ENCODE peak calls at places on chromosomes 2 and 18, in five cellular contexts. Z is OCI-LY7, U is heart right ventricle, T is spleen, O is fibroblast of lung. B is an unnamed sample. For H3K9me3, the result is how much of the 10 kb centered on the place peaks cover.

GRCh38 chr2:129605654-129606053 is 373.8 kb upstream of the RAB6C start:
- DNase-seq in U (no peak), Z (no peak), T (no peak), O (no peak), B (no peak)

GRCh38 chr2:159585607-159586006 is 30.7 kb downstream of the BAZ2B start:
- DNase-seq in T (no peak), U (no peak), O (no peak), Z (no peak), B (no peak)

GRCh38 chr2:216426166-216426777 is 14.0 kb downstream of the SMARCAL1 start:
- DNase-seq in T (no peak), U (no peak), O (peak), Z (no peak), B (no peak)

GRCh38 chr2:223900531-223900930 is 44.6 kb downstream of the WDFY1 start:
- DNase-seq in Z (no peak), T (no peak), O (no peak), U (no peak), B (no peak)

GRCh38 chr18:46428368-46428767 is 228.7 kb downstream of the LOXHD1 start:
- DNase-seq in O (no peak), T (no peak), U (no peak), Z (no peak), B (no peak)

GRCh38 chr2:107984667-107985066 is 1.7 kb upstream of the SLC5A7 start:
- DNase-seq in O (no peak), Z (no peak), U (no peak), T (no peak), B (no peak)

GRCh38 chr2:56008661-56009411 is 85.3 kb upstream of the EFEMP1 start:
- DNase-seq in T (no peak), U (peak), O (peak), Z (peak), B (no peak)

GRCh38 chr2:224086226-224086911 is 47.3 kb upstream of the SERPINE2 start:
- DNase-seq in U (no peak), T (no peak), Z (no peak), O (peak), B (no peak)

GRCh38 chr18:70827632-70828031 is 538.8 kb downstream of the SOCS6 start:
- DNase-seq in Z (no peak), O (no peak), T (no peak), U (no peak), B (no peak)

GRCh38 chr18:70826571-70826970 is 537.7 kb downstream of the SOCS6 start:
- DNase-seq in T (no peak), U (no peak), Z (no peak), O (no peak), B (no peak)

DNA sequence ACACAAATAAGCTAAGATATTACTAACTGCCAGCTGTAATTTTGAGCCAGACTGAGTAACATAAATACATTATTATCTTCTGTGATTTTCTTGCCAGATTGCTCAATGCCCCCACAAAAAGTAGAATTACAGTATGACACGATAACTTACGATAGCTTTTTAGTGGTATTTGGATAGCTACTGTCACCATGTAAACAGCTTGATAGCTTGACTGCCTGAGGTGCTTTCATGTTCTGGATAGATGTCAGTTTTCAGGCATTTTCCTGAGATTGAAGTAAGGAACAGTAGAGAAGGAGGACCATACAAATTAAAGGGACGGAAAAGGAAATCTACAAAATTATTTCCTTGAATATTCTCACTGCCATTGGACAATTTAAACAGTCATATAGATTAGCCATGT is 533.3 kb downstream of the SOCS6 start:
- DNase-seq in T (no peak), Z (no peak), U (no peak), O (no peak), B (no peak)
- H3K9me3 ChIP-seq in T (under half), Z (under half), U (under half), O (under half), B (under half)

GRCh38 chr2:118239284-118239683 is 151.0 kb downstream of the INSIG2 start:
- DNase-seq in Z (no peak), U (no peak), T (no peak), O (no peak), B (no peak)

GRCh38 chr2:118241128-118241527 is 152.9 kb downstream of the INSIG2 start:
- DNase-seq in U (no peak), Z (no peak), O (no peak), T (no peak), B (no peak)

GRCh38 chr2:118240276-118240675 is 152.0 kb downstream of the INSIG2 start:
- DNase-seq in T (no peak), U (no peak), Z (no peak), O (no peak), B (no peak)

GRCh38 chr2:118242216-118242615 is 153.9 kb downstream of the INSIG2 start:
- DNase-seq in U (no peak), T (no peak), Z (no peak), O (peak), B (no peak)

GRCh38 chr2:118237451-118237850 is 149.2 kb downstream of the INSIG2 start:
- DNase-seq in T (no peak), U (no peak), Z (no peak), O (no peak), B (no peak)
- TF ChIP-seq CTCF in T (no peak), U (no peak), Z (no peak), O (no peak), B (no peak)

DNA sequence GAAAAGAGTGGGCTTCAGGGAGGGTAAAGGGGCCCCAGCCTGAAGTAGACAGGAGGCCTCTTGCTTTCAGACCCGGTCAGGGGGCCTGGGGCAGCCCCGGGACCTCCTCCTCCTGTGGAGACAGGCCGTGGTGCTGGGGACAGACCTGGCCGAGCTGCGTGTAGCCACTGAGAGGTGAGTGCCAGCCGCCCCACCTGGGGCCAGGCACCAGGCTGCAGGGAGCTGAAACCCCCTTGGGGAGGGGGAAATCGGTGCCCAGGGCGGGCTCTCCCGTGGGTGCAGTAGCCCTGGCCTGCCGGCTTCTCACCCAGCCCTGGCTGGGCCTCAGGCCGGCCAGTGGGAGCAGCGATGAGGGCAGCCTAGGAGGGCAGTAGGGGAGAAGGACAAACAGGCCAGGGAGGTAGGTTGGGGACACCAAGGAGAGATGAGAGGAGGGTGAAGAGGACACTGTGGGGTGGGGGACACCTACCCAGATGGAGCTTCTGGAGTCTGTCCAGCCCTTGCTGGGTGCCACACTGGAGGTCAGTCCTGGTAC is 24.0 kb downstream of the CROCC2 start:
- DNase-seq in T (no peak), U (no peak), Z (no peak), O (no peak), B (no peak)
- H3K27ac ChIP-seq in T (no peak), U (no peak), Z (no peak), O (no peak), B (no peak)

GRCh38 chr2:19353721-19354050 is 4.7 kb downstream of the OSR1 start:
- DNase-seq in Z (no peak), O (no peak), U (no peak), T (no peak), B (no peak)
- H3K9me3 ChIP-seq in Z (under half), O (under half), U (under half), T (under half), B (under half)

GRCh38 chr18:29874519-29875098 is 1167.9 kb downstream of the DSC3 start:
- DNase-seq in Z (peak), O (peak), U (no peak), T (no peak), B (no peak)
- TF ChIP-seq CTCF in Z (peak), O (peak), U (peak), T (no peak), B (no peak)

GRCh38 chr2:144331652-144332355 is 188.1 kb downstream of the ZEB2 start:
- DNase-seq in Z (no peak), T (peak), U (peak), O (peak), B (no peak)

GRCh38 chr2:144330951-144331651 is 188.8 kb downstream of the ZEB2 start:
- DNase-seq in T (no peak), Z (peak), O (no peak), U (no peak), B (no peak)

GRCh38 chr2:144332356-144333143 is 187.4 kb downstream of the ZEB2 start:
- DNase-seq in O (peak), U (peak), T (peak), Z (peak), B (peak)

GRCh38 chr2:144334551-144334950 is 185.4 kb downstream of the ZEB2 start:
- DNase-seq in O (no peak), U (no peak), T (no peak), Z (no peak), B (no peak)

DNA sequence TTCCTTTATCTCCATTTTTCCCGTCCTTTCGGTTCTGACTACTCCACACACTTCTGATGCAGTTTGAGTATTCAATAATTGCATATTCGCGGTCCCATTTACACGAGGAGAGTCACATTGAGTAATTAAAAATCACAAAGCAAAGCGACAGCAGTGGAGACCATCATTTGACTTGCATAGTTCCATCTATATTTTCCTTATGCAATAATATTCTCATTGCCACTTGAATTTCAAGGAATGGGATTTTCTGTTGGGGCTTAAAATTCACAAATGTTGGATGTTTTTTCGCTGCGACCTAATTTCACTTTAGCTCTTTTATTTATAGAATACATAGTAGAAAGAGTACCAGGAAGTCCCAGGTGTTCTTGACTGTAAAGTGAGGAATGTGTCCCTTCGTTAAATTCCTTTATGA is 186.8 kb downstream of the ZEB2 start:
- DNase-seq in T (no peak), O (no peak), Z (no peak), U (no peak), B (no peak)
- H3K27ac ChIP-seq in T (no peak), O (peak), Z (peak), U (peak), B (no peak)

B was measured in CD4-positive, alpha-beta T cell.